ENCODE peak calls at places on chromosomes 13 and 19, in ten cellular contexts. One of them, this sample, is unnamed.

GRCh38 chr13:44140146-44140545 is 233.5 kb upstream of the SERP2 start:
- DNase-seq in fibroblast of lung: no peak
- DNase-seq in left ventricle myocardium inferior: no peak
- DNase-seq in astrocyte: no peak
- DNase-seq in heart right ventricle: no peak
- DNase-seq in GM12865: no peak
- DNase-seq in pancreas: no peak
- DNase-seq in neuronal stem cell: no peak
- DNase-seq in spleen: no peak
- DNase-seq in cardiac muscle cell: no peak
- DNase-seq in this sample: no peak

GRCh38 chr19:15187026-15188007 is 13.5 kb downstream of the NOTCH3 start:
- DNase-seq in pancreas: no peak
- DNase-seq in neuronal stem cell: no peak
- DNase-seq in astrocyte: no peak
- DNase-seq in fibroblast of lung: no peak
- DNase-seq in cardiac muscle cell: no peak
- DNase-seq in heart right ventricle: no peak
- DNase-seq in GM12865: no peak
- DNase-seq in spleen: no peak
- DNase-seq in left ventricle myocardium inferior: no peak
- DNase-seq in this sample: no peak

GRCh38 chr19:50518091-50519005 is 4.6 kb upstream of the ASPDH start:
- DNase-seq in astrocyte: no peak
- DNase-seq in pancreas: no peak
- DNase-seq in fibroblast of lung: no peak
- DNase-seq in GM12865: no peak
- DNase-seq in left ventricle myocardium inferior: no peak
- DNase-seq in heart right ventricle: no peak
- DNase-seq in spleen: peak; percentile 68
- DNase-seq in neuronal stem cell: no peak
- DNase-seq in cardiac muscle cell: no peak
- DNase-seq in this sample: no peak

GRCh38 chr13:91270031-91270430 is 77.5 kb upstream of the MIR17HG start:
- DNase-seq in neuronal stem cell: no peak
- DNase-seq in heart right ventricle: no peak
- DNase-seq in left ventricle myocardium inferior: no peak
- DNase-seq in cardiac muscle cell: peak; percentile 4
- DNase-seq in fibroblast of lung: no peak
- DNase-seq in astrocyte: no peak
- DNase-seq in spleen: no peak
- DNase-seq in GM12865: no peak
- DNase-seq in pancreas: no peak
- DNase-seq in this sample: no peak

GRCh38 chr19:7083076-7083956 is 13.8 kb downstream of the ZNF557 start:
- DNase-seq in fibroblast of lung: peak; percentile 39
- DNase-seq in cardiac muscle cell: peak; percentile 41
- DNase-seq in GM12865: peak; percentile 52
- DNase-seq in astrocyte: peak; percentile 37
- DNase-seq in pancreas: no peak
- DNase-seq in left ventricle myocardium inferior: no peak
- DNase-seq in neuronal stem cell: no peak
- DNase-seq in heart right ventricle: no peak
- DNase-seq in spleen: no peak
- DNase-seq in this sample: no peak

GRCh38 chr19:33303791-33304759 is 1.7 kb upstream of the CEBPA start:
- DNase-seq in fibroblast of lung: no peak
- DNase-seq in cardiac muscle cell: peak; percentile 14
- DNase-seq in heart right ventricle: no peak
- DNase-seq in left ventricle myocardium inferior: no peak
- DNase-seq in astrocyte: no peak
- DNase-seq in pancreas: peak; percentile 79
- DNase-seq in spleen: peak; percentile 84
- DNase-seq in neuronal stem cell: no peak
- DNase-seq in GM12865: no peak
- DNase-seq in this sample: no peak

GRCh38 chr19:39211731-39212376 is 7.8 kb upstream of the SYCN start:
- DNase-seq in pancreas: no peak
- DNase-seq in neuronal stem cell: no peak
- DNase-seq in heart right ventricle: no peak
- DNase-seq in left ventricle myocardium inferior: no peak
- DNase-seq in fibroblast of lung: no peak
- DNase-seq in GM12865: no peak
- DNase-seq in spleen: no peak
- DNase-seq in astrocyte: no peak
- DNase-seq in cardiac muscle cell: peak; percentile 13
- DNase-seq in this sample: no peak

GRCh38 chr19:42961119-42961518 is 24.1 kb upstream of the PSG7 start:
- DNase-seq in pancreas: no peak
- DNase-seq in left ventricle myocardium inferior: no peak
- DNase-seq in heart right ventricle: no peak
- DNase-seq in fibroblast of lung: no peak
- DNase-seq in neuronal stem cell: no peak
- DNase-seq in spleen: no peak
- DNase-seq in cardiac muscle cell: no peak
- DNase-seq in GM12865: no peak
- DNase-seq in astrocyte: no peak
- DNase-seq in this sample: no peak

GRCh38 chr19:39264306-39265290 is 3.6 kb upstream of the IFNL2 start:
- DNase-seq in neuronal stem cell: peak; percentile 27
- DNase-seq in cardiac muscle cell: peak; percentile 29
- DNase-seq in left ventricle myocardium inferior: no peak
- DNase-seq in astrocyte: no peak
- DNase-seq in heart right ventricle: no peak
- DNase-seq in fibroblast of lung: peak; percentile 9
- DNase-seq in pancreas: peak; percentile 58
- DNase-seq in GM12865: no peak
- DNase-seq in spleen: peak; percentile 69
- DNase-seq in this sample: no peak

GRCh38 chr19:18379803-18380747 is 5.9 kb upstream of the GDF15 start:
- DNase-seq in left ventricle myocardium inferior: peak; percentile 86
- DNase-seq in cardiac muscle cell: peak; percentile 77
- DNase-seq in GM12865: no peak
- DNase-seq in pancreas: peak; percentile 83
- DNase-seq in heart right ventricle: peak; percentile 89
- DNase-seq in neuronal stem cell: no peak
- DNase-seq in astrocyte: peak; percentile 89
- DNase-seq in spleen: peak; percentile 82
- DNase-seq in fibroblast of lung: peak; percentile 93
- DNase-seq in this sample: peak; percentile 71

GRCh38 chr13:53151692-53152421 is 123.2 kb downstream of the OLFM4 start:
- DNase-seq in cardiac muscle cell: peak; percentile 71
- DNase-seq in fibroblast of lung: peak; percentile 1
- DNase-seq in left ventricle myocardium inferior: no peak
- DNase-seq in astrocyte: no peak
- DNase-seq in neuronal stem cell: peak; percentile 82
- DNase-seq in heart right ventricle: peak; percentile 17
- DNase-seq in pancreas: no peak
- DNase-seq in GM12865: peak; percentile 91
- DNase-seq in spleen: no peak
- DNase-seq in this sample: peak; percentile 20

GRCh38 chr19:1809663-1810062 is 2.4 kb downstream of the ATP8B3 start:
- DNase-seq in fibroblast of lung: no peak
- DNase-seq in cardiac muscle cell: no peak
- DNase-seq in pancreas: no peak
- DNase-seq in GM12865: no peak
- DNase-seq in left ventricle myocardium inferior: no peak
- DNase-seq in heart right ventricle: no peak
- DNase-seq in neuronal stem cell: no peak
- DNase-seq in spleen: peak; percentile 74
- DNase-seq in astrocyte: no peak
- DNase-seq in this sample: no peak

GRCh38 chr19:23345838-23346237 is 49.4 kb downstream of the ZNF91 start:
- DNase-seq in cardiac muscle cell: no peak
- DNase-seq in left ventricle myocardium inferior: no peak
- DNase-seq in fibroblast of lung: no peak
- DNase-seq in GM12865: no peak
- DNase-seq in pancreas: no peak
- DNase-seq in neuronal stem cell: no peak
- DNase-seq in heart right ventricle: no peak
- DNase-seq in spleen: no peak
- DNase-seq in astrocyte: no peak
- DNase-seq in this sample: no peak

GRCh38 chr13:23950736-23951510 is 53.6 kb upstream of the C1QTNF9B start:
- DNase-seq in heart right ventricle: no peak
- DNase-seq in astrocyte: no peak
- DNase-seq in pancreas: no peak
- DNase-seq in spleen: no peak
- DNase-seq in cardiac muscle cell: no peak
- DNase-seq in neuronal stem cell: no peak
- DNase-seq in left ventricle myocardium inferior: no peak
- DNase-seq in GM12865: no peak
- DNase-seq in fibroblast of lung: peak; percentile 17
- DNase-seq in this sample: no peak

GRCh38 chr19:8050274-8051096 is 2.1 kb upstream of the CCL25 start:
- DNase-seq in fibroblast of lung: peak; percentile 47
- DNase-seq in GM12865: peak; percentile 99
- DNase-seq in astrocyte: peak; percentile 22
- DNase-seq in left ventricle myocardium inferior: peak; percentile 83
- DNase-seq in pancreas: peak; percentile 85
- DNase-seq in spleen: peak; percentile 94
- DNase-seq in cardiac muscle cell: peak; percentile 78
- DNase-seq in neuronal stem cell: peak; percentile 98
- DNase-seq in heart right ventricle: peak; percentile 67
- DNase-seq in this sample: peak; percentile 25

GRCh38 chr19:45153339-45154063 is 7.3 kb downstream of the NKPD1 start:
- DNase-seq in neuronal stem cell: peak; percentile 66
- DNase-seq in spleen: no peak
- DNase-seq in left ventricle myocardium inferior: peak; percentile 46
- DNase-seq in cardiac muscle cell: peak; percentile 68
- DNase-seq in pancreas: no peak
- DNase-seq in GM12865: peak; percentile 29
- DNase-seq in astrocyte: peak; percentile 29
- DNase-seq in fibroblast of lung: peak; percentile 51
- DNase-seq in heart right ventricle: peak; percentile 17
- DNase-seq in this sample: no peak

GRCh38 chr13:36673838-36674326 is at the start of gene SERTM1:
- DNase-seq in GM12865: no peak
- DNase-seq in neuronal stem cell: peak; percentile 82
- DNase-seq in cardiac muscle cell: peak; percentile 36
- DNase-seq in pancreas: peak; percentile 53
- DNase-seq in astrocyte: peak; percentile 42
- DNase-seq in fibroblast of lung: peak; percentile 59
- DNase-seq in spleen: peak; percentile 72
- DNase-seq in heart right ventricle: no peak
- DNase-seq in left ventricle myocardium inferior: peak; percentile 45
- DNase-seq in this sample: no peak

GRCh38 chr13:106619688-106620555 is 52.0 kb upstream of the ARGLU1 start:
- DNase-seq in pancreas: no peak
- DNase-seq in heart right ventricle: peak; percentile 53
- DNase-seq in cardiac muscle cell: peak; percentile 84
- DNase-seq in neuronal stem cell: peak; percentile 30
- DNase-seq in fibroblast of lung: peak; percentile 61
- DNase-seq in spleen: no peak
- DNase-seq in astrocyte: peak; percentile 45
- DNase-seq in left ventricle myocardium inferior: no peak
- DNase-seq in GM12865: peak; percentile 52
- DNase-seq in this sample: no peak
- H3K4me3 ChIP-seq in pancreas: no peak overlapping the region
- H3K4me3 ChIP-seq in heart right ventricle: no peak overlapping the region
- H3K4me3 ChIP-seq in cardiac muscle cell: no peak overlapping the region
- H3K4me3 ChIP-seq in neuronal stem cell: no peak overlapping the region
- H3K4me3 ChIP-seq in fibroblast of lung: no peak overlapping the region
- H3K4me3 ChIP-seq in spleen: peak overlapping the region; percentile 33
- H3K4me3 ChIP-seq in astrocyte: no peak overlapping the region
- H3K4me3 ChIP-seq in left ventricle myocardium inferior: peak overlapping the region; percentile 55
- H3K4me3 ChIP-seq in GM12865: no peak overlapping the region
- H3K4me3 ChIP-seq in this sample: no peak overlapping the region

DNA sequence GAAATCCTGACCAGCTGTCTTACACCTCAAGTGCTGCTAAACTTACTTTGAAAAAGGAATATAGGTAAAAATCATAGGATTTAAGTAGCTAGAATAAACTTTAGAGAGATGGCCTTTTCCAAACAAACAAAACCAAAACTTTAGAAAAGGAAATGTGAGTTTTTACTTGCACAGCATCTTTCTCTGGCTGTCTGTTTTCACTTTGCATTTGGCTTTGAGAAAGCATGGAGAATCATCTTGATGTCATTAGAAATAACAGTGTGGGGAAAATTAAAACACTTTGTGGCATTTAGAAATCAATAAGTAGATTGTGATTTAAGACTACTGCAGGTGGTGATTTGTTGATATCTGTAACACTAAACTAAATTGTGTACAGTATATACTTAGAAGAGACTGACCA is 6.0 kb downstream of the WDFY2 start:
- DNase-seq in left ventricle myocardium inferior: no peak
- DNase-seq in GM12865: no peak
- DNase-seq in neuronal stem cell: no peak
- DNase-seq in spleen: no peak
- DNase-seq in heart right ventricle: no peak
- DNase-seq in pancreas: no peak
- DNase-seq in fibroblast of lung: no peak
- DNase-seq in cardiac muscle cell: no peak
- DNase-seq in astrocyte: no peak
- DNase-seq in this sample: no peak
- H3K4me3 ChIP-seq in left ventricle myocardium inferior: no peak overlapping the region
- H3K4me3 ChIP-seq in GM12865: no peak overlapping the region
- H3K4me3 ChIP-seq in neuronal stem cell: no peak overlapping the region
- H3K4me3 ChIP-seq in spleen: no peak overlapping the region
- H3K4me3 ChIP-seq in heart right ventricle: no peak overlapping the region
- H3K4me3 ChIP-seq in pancreas: no peak overlapping the region
- H3K4me3 ChIP-seq in fibroblast of lung: no peak overlapping the region
- H3K4me3 ChIP-seq in cardiac muscle cell: no peak overlapping the region
- H3K4me3 ChIP-seq in astrocyte: no peak overlapping the region
- H3K4me3 ChIP-seq in this sample: no peak overlapping the region

DNA sequence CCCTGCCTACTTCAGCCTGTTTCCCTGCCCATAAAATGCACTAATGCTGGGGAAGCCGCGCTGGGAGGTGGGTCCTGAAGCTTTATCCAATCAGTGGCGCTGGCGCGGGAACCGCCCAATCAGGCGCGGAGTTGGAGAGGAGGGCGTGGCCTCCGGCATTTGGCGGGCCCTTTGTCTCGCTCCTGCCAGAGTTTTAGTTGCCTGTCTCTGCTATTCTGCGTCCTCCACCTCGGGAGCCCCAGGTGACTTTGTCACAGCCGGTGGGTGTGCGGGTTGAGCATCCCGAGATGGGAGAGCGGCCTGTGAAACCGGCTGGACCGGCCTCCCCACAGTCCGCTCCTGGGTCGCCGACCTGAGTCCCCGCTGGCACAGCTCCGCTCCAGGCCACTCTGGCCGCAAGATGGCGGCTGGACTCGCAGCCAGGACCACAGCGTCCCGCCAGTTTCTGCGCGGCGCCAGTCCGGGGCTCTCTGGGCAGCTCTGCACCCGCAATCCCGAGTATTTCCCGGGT is 30.7 kb upstream of the ZNF429 start:
- DNase-seq in left ventricle myocardium inferior: peak; percentile 82
- DNase-seq in heart right ventricle: peak; percentile 80
- DNase-seq in GM12865: peak; percentile 10
- DNase-seq in fibroblast of lung: peak; percentile 69
- DNase-seq in astrocyte: peak; percentile 60
- DNase-seq in neuronal stem cell: peak; percentile 32
- DNase-seq in cardiac muscle cell: peak; percentile 71
- DNase-seq in pancreas: peak; percentile 92
- DNase-seq in spleen: peak; percentile 84
- DNase-seq in this sample: no peak
- H3K4me3 ChIP-seq in left ventricle myocardium inferior: peak overlapping the region; percentile 73
- H3K4me3 ChIP-seq in heart right ventricle: peak overlapping the region; percentile 40
- H3K4me3 ChIP-seq in GM12865: no peak overlapping the region
- H3K4me3 ChIP-seq in fibroblast of lung: peak overlapping the region; percentile 55
- H3K4me3 ChIP-seq in astrocyte: peak overlapping the region; percentile 54
- H3K4me3 ChIP-seq in neuronal stem cell: peak overlapping the region; percentile 51
- H3K4me3 ChIP-seq in cardiac muscle cell: peak overlapping the region; percentile 38
- H3K4me3 ChIP-seq in pancreas: peak overlapping the region; percentile 40
- H3K4me3 ChIP-seq in spleen: peak overlapping the region; percentile 69
- H3K4me3 ChIP-seq in this sample: peak overlapping the region; percentile 50

GRCh38 chr13:110109140-110109783 is 197.7 kb downstream of the COL4A1 start:
- DNase-seq in neuronal stem cell: no peak
- DNase-seq in astrocyte: no peak
- DNase-seq in spleen: no peak
- DNase-seq in left ventricle myocardium inferior: no peak
- DNase-seq in heart right ventricle: no peak
- DNase-seq in fibroblast of lung: no peak
- DNase-seq in pancreas: no peak
- DNase-seq in GM12865: no peak
- DNase-seq in cardiac muscle cell: no peak
- DNase-seq in this sample: no peak
- H3K4me3 ChIP-seq in neuronal stem cell: no peak overlapping the region
- H3K4me3 ChIP-seq in astrocyte: peak overlapping the region; percentile 12
- H3K4me3 ChIP-seq in spleen: no peak overlapping the region
- H3K4me3 ChIP-seq in left ventricle myocardium inferior: peak overlapping the region; percentile 36
- H3K4me3 ChIP-seq in heart right ventricle: no peak overlapping the region
- H3K4me3 ChIP-seq in fibroblast of lung: no peak overlapping the region
- H3K4me3 ChIP-seq in pancreas: no peak overlapping the region
- H3K4me3 ChIP-seq in GM12865: no peak overlapping the region
- H3K4me3 ChIP-seq in cardiac muscle cell: no peak overlapping the region
- H3K4me3 ChIP-seq in this sample: no peak overlapping the region